ENCODE peak calls at places on chromosomes 12 and 14, in four cellular contexts. H, D, O and Y are unnamed samples.
A peak's percentile ranks its signal among the peaks of the same experiment; 100 is the strongest.

GRCh38 chr12:110549716-110550115 is 33.4 kb downstream of the PPTC7 start:
- DNase-seq in D (no peak), H (no peak), O (no peak), Y (no peak)

GRCh38 chr12:52037248-52037861 is 13.9 kb upstream of the NR4A1 start:
- DNase-seq in D (no peak), H (no peak), O (no peak), Y (no peak)

GRCh38 chr12:93221841-93222240 is 155.9 kb upstream of the NUDT4 start:
- DNase-seq in H (no peak), D (no peak), O (no peak), Y (no peak)

GRCh38 chr12:115450710-115451109 is 766.7 kb upstream of the TBX3 start:
- DNase-seq in O (no peak), D (no peak), H (no peak), Y (no peak)

GRCh38 chr14:105378199-105378598 is 20.1 kb upstream of the TEX22 start:
- DNase-seq in H (no peak), O (no peak), D (no peak), Y (no peak)

GRCh38 chr14:53260286-53260685 is 107.2 kb upstream of the DDHD1 start:
- DNase-seq in H (no peak), D (no peak), O (no peak), Y (no peak)

GRCh38 chr12:44972746-44973421 is 78.0 kb downstream of the DBX2 start:
- DNase-seq in D (no peak), H (no peak), O (no peak), Y (no peak)

GRCh38 chr14:56268653-56269052 is 150.4 kb downstream of the PELI2 start:
- DNase-seq in H (no peak), D (no peak), O (no peak), Y (no peak)

GRCh38 chr12:11581179-11581755 is 68.2 kb upstream of the ETV6 start:
- DNase-seq in D (peak; percentile 67), O (no peak), H (peak; percentile 66), Y (peak; percentile 84)

GRCh38 chr12:50195832-50196231 is 28.7 kb upstream of the CERS5 start:
- DNase-seq in H (no peak), D (no peak), O (no peak), Y (no peak)

GRCh38 chr14:53306926-53307325 is 153.8 kb upstream of the DDHD1 start:
- DNase-seq in O (no peak), H (no peak), D (no peak), Y (no peak)

GRCh38 chr12:124599074-124599999 is 31.9 kb upstream of the NCOR2 start:
- DNase-seq in D (peak; percentile 22), O (no peak), H (no peak), Y (no peak)

GRCh38 chr12:98399532-98399931 is 115.9 kb upstream of the TMPO start:
- DNase-seq in D (peak; percentile 34), H (peak; percentile 62), O (no peak), Y (no peak)

GRCh38 chr14:104093366-104094055 is 8.0 kb downstream of the ASPG start:
- DNase-seq in O (no peak), D (no peak), H (no peak), Y (no peak)

GRCh38 chr12:12091977-12092663 is 21.4 kb downstream of the BCL2L14 start:
- DNase-seq in H (no peak), D (no peak), O (no peak), Y (no peak)

GRCh38 chr14:44586910-44587309 is 79.8 kb upstream of the FSCB start:
- DNase-seq in D (no peak), H (no peak), O (no peak), Y (no peak)

DNA sequence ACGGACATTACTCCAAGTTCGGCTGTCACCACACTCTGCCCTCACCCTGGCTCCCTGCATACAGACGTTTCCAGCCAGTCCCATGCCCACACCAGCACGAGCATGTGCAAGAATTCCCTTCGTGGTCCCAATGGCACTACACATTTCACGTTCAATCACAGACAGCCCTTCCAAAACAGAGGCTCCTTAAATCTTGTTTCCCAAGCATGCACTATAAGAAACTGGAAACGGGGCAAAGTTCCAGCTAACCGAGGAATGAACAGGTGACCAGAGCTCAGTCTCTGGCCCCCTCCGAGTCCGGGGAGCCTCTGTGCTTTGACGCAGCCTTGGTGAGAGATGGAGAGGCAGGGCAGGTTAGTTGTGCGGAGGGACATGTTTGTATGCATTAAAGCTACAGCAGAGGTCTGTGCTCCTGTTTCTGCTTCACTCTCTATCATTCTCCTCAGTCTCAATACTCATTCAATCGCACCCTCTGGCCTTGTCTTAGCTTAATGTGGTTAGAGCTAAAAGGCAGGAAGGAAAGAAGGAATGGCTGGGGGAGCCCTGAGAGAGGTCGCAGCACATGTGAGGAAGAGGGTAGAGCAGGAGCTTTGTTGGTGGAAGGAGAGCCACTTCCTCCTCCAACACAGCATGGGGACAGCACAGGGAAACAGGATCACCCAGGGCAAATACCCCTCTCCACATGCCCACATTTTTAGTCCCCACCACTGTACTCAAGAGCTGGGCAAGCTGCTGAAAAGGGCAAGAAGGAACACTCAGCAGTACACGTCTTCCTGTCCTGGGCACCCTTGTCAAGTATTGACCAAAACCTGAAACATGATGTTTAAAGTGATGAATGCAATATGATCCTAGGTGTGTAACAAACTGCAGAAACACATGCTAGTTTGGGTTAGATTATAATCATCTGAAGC is 12.2 kb upstream of the SELPLG start:
- DNase-seq in D (no peak), O (no peak), H (no peak), Y (no peak)
- H3K4me1 ChIP-seq in D (peaks cover 14% of the 10 kb centered on the region), O (peaks cover 63% of the 10 kb centered on the region), H (peaks cover 20% of the 10 kb centered on the region), Y (no peaks in the 10 kb centered on the region)

GRCh38 chr12:122024132-122024785 is 2.6 kb downstream of the BCL7A start:
- DNase-seq in D (no peak), O (no peak), H (no peak), Y (no peak)
- H3K4me3 ChIP-seq in D (no peak overlapping the region), O (no peak overlapping the region), H (no peak overlapping the region), Y (peak overlapping the region; percentile 59)

GRCh38 chr12:107308310-107308709 is 215.0 kb upstream of the CRY1 start:
- DNase-seq in O (no peak), D (no peak), H (no peak), Y (no peak)
- H3K27ac ChIP-seq in O (no peak overlapping the region), D (no peak overlapping the region), H (no peak overlapping the region), Y (no peak overlapping the region)

GRCh38 chr14:76954791-76955190 is 73.7 kb downstream of the IRF2BPL start:
- DNase-seq in D (no peak), H (no peak), O (no peak), Y (no peak)
- H3K4me1 ChIP-seq in D (peaks cover 56% of the 10 kb centered on the region), H (peaks cover 41% of the 10 kb centered on the region), O (peaks cover 98% of the 10 kb centered on the region), Y (no peaks in the 10 kb centered on the region)

GRCh38 chr12:54217309-54217661 is 28.5 kb upstream of the SMUG1 start:
- DNase-seq in H (no peak), O (no peak), D (no peak), Y (no peak)
- H3K4me3 ChIP-seq in H (no peak overlapping the region), O (no peak overlapping the region), D (no peak overlapping the region), Y (peak overlapping the region; percentile 9)

DNA sequence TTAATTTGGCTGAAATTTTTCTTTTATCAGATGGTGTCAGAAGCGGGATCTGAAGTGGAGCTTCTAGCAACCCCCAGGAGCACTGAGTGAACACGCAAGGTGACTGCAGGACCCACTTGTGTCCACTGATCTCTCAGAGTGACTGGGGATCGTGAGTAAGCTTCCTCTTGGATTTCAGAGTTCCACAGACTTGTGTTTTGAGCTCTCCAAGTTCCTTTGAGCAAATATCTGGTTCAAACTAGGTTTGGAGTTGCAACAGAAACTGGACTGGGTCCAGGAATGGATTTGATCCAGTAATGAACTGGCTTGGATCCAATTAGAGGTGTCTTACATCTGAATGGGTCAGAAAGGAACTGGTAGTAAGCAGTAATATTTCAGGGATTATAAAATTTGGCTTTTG is 24.7 kb upstream of the B4GALNT1 start:
- DNase-seq in O (no peak), H (no peak), D (no peak), Y (no peak)
- H3K27ac ChIP-seq in O (no peak overlapping the region), H (no peak overlapping the region), D (no peak overlapping the region), Y (no peak overlapping the region)

GRCh38 chr12:62701492-62701891 is 233.5 kb downstream of the PPM1H start:
- DNase-seq in H (no peak), D (no peak), O (no peak), Y (no peak)
- H3K4me1 ChIP-seq in H (no peaks in the 10 kb centered on the region), D (no peaks in the 10 kb centered on the region), O (peaks cover 24% of the 10 kb centered on the region), Y (no peaks in the 10 kb centered on the region)

DNA sequence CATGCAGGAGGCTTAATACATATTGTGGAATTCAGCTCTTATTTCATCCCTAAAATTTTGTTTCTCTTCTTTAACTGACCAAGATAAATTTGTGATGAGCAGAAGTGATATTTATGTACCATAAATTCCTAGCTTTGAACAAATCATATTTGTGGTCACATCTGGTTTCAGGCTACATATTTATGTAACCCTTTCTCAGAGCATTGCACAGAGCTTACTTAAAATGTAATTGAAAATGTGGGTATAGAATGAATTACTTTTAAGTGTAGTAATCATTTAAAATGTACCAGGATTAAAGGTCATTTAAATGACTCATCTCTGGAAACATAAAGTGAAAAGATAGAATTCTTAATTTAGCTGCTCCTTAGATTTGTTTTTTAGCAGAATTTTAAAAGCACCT is 129.9 kb upstream of the FRMD6 start:
- DNase-seq in O (no peak), H (no peak), D (no peak), Y (no peak)
- H3K4me3 ChIP-seq in O (no peak overlapping the region), H (no peak overlapping the region), D (no peak overlapping the region), Y (no peak overlapping the region)